ENCODE peak calls at places on chromosomes 16 and 17, in ten cellular contexts. A is stomach, D is suprapubic skin, J is SK-N-SH, I is sigmoid colon, B is upper lobe of left lung, M is esophagus muscularis mucosa, O is K562, X is GM12878, V is H1. G is an unnamed sample.
A peak's percentile ranks its signal among the peaks of the same experiment; 100 is the strongest.

GRCh38 chr17:17242246-17242645 is 5.3 kb upstream of the FLCN start:
- DNase-seq in V (no peak), O (no peak), X (no peak), B (no peak), J (no peak), M (no peak), A (no peak), I (no peak), D (peak; percentile 51), G (no peak)

GRCh38 chr16:86072328-86073102 is 173.6 kb downstream of the IRF8 start:
- DNase-seq in B (no peak), V (no peak), A (peak; percentile 61), O (peak; percentile 66), D (no peak), J (peak; percentile 72), X (no peak), I (peak; percentile 89), M (no peak), G (peak; percentile 69)

GRCh38 chr16:5438591-5438990 is 341.0 kb upstream of the EEF2KMT start:
- DNase-seq in V (no peak), X (no peak), I (no peak), D (no peak), O (peak; percentile 38), M (no peak), A (no peak), B (no peak), J (no peak), G (no peak)

GRCh38 chr16:2200313-2200712 is 3.9 kb upstream of the CASKIN1 start:
- DNase-seq in V (no peak), D (no peak), X (no peak), A (no peak), B (no peak), I (no peak), M (no peak), J (no peak), O (no peak), G (no peak)

GRCh38 chr17:15456972-15457722 is 10.3 kb downstream of the CDRT4 start:
- DNase-seq in O (no peak), I (peak; percentile 95), J (peak; percentile 23), X (no peak), A (no peak), M (no peak), D (peak; percentile 88), B (no peak), V (no peak), G (peak; percentile 46)

GRCh38 chr17:67055811-67056745 is 11.7 kb downstream of the CACNG1 start:
- DNase-seq in I (no peak), J (peak; percentile 40), V (no peak), D (no peak), B (no peak), X (no peak), M (peak; percentile 87), A (no peak), O (no peak), G (peak; percentile 57)

GRCh38 chr17:78343433-78344201 is 16.3 kb downstream of the SOCS3 start:
- DNase-seq in M (no peak), O (no peak), A (peak; percentile 50), D (no peak), X (no peak), V (no peak), I (no peak), B (peak; percentile 89), J (no peak), G (peak; percentile 78)

GRCh38 chr16:82814059-82814458 is 187.3 kb downstream of the CDH13 start:
- DNase-seq in I (no peak), A (no peak), B (no peak), O (no peak), M (no peak), X (no peak), V (no peak), J (no peak), D (no peak), G (no peak)

GRCh38 chr16:67158637-67159600 is 790 bp downstream of the TRADD start:
- DNase-seq in X (peak; percentile 71), I (no peak), B (peak; percentile 75), D (no peak), A (peak; percentile 69), J (peak; percentile 61), V (no peak), O (peak; percentile 70), M (no peak), G (peak; percentile 82)

GRCh38 chr16:48099455-48099854 is 56.3 kb downstream of the ABCC12 start:
- DNase-seq in V (no peak), A (no peak), M (no peak), O (peak; percentile 32), X (no peak), B (no peak), D (no peak), J (no peak), I (no peak), G (no peak)

GRCh38 chr17:156946-157345 is 19.6 kb downstream of the SCGB1C2 start:
- DNase-seq in J (no peak), B (no peak), A (no peak), X (no peak), M (no peak), I (no peak), O (no peak), D (no peak), V (no peak), G (no peak)

GRCh38 chr17:156094-156621 is 18.8 kb downstream of the SCGB1C2 start:
- DNase-seq in B (no peak), O (no peak), V (no peak), M (no peak), J (no peak), X (no peak), I (no peak), A (no peak), D (no peak), G (no peak)

GRCh38 chr17:157901-158300 is 20.5 kb downstream of the SCGB1C2 start:
- DNase-seq in I (no peak), M (no peak), V (no peak), X (no peak), B (no peak), J (no peak), D (no peak), O (no peak), A (no peak), G (no peak)

GRCh38 chr17:153851-154250 is 16.5 kb downstream of the SCGB1C2 start:
- DNase-seq in I (peak; percentile 1), V (no peak), B (no peak), D (peak; percentile 1), A (no peak), X (no peak), M (no peak), O (no peak), J (no peak), G (no peak)

GRCh38 chr17:155576-155975 is 18.2 kb downstream of the SCGB1C2 start:
- DNase-seq in I (peak; percentile 36), A (no peak), B (no peak), X (no peak), O (no peak), D (no peak), M (no peak), V (no peak), J (no peak), G (no peak)
- TF ChIP-seq EP300 in I (no peak), A (no peak), B (no peak), X (no peak), O (no peak), D (no peak), M (no peak), V (no peak), J (no peak), G (no peak)

DNA sequence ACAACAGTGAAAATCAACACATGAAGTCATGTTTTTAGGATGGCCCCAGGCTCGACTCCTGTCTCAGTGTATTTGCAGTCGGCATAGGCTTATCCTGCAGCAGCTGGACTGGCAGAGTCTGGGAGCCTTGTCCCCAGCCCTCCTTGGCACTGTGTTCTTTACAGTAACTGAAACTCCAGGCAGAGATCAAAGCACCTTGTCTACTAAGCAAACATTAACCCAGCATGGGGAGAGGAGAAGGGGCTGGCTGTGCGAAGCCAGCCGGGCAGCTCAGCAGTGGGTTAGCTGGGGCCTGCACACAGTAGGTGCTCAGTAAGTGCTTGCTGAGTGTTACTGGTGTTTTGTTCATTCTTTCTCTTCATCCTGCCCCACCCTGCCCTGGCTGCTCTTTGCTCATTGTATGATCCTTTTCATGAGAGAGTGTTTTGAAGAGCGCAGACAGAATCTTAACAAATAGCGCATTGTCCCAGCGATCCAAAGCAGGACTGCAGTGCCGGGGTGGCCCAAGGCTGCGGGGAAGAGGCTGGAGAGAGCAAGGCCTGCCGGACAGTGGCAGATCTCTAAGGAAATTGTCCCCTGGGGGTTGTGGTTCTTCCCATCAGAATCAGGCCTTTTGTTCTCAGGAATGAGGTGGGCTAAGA is 23.5 kb upstream of the ITGB4 start:
- DNase-seq in V (no peak), O (no peak), M (no peak), B (no peak), X (no peak), A (peak; percentile 65), D (peak; percentile 77), I (no peak), J (no peak), G (peak; percentile 46)
- TF ChIP-seq POLR2AphosphoS5 in V (no peak), O (no peak), M (no peak), B (no peak), X (no peak), A (no peak), D (no peak), I (no peak), J (no peak), G (no peak)

GRCh38 chr17:1029196-1029911 is 32.4 kb downstream of the TIMM22 start:
- DNase-seq in D (no peak), B (no peak), I (peak; percentile 87), J (no peak), O (no peak), X (no peak), M (no peak), V (no peak), A (no peak), G (peak; percentile 43)

GRCh38 chr17:1029912-1030656 is 33.2 kb downstream of the TIMM22 start:
- DNase-seq in D (no peak), M (no peak), B (no peak), X (no peak), J (peak; percentile 79), V (no peak), I (no peak), O (no peak), A (no peak), G (no peak)

GRCh38 chr17:1031711-1032110 is 34.8 kb downstream of the TIMM22 start:
- DNase-seq in O (no peak), I (peak; percentile 87), A (no peak), M (no peak), V (no peak), X (no peak), D (no peak), B (no peak), J (peak; percentile 86), G (peak; percentile 34)

GRCh38 chr17:1032391-1032790 is 35.5 kb downstream of the TIMM22 start:
- DNase-seq in A (no peak), D (no peak), M (no peak), B (no peak), X (no peak), J (no peak), O (no peak), I (no peak), V (no peak), G (no peak)

GRCh38 chr17:1030684-1031557 is 34.0 kb downstream of the TIMM22 start:
- DNase-seq in B (no peak), X (no peak), D (no peak), J (peak; percentile 82), V (no peak), A (no peak), I (peak; percentile 87), O (no peak), M (no peak), G (no peak)
- H3K4me3 ChIP-seq in B (peak overlapping the region; percentile 32), X (no peak overlapping the region), D (peak overlapping the region; percentile 43), J (no peak overlapping the region), V (peak overlapping the region; percentile 19), A (peak overlapping the region; percentile 42), I (peak overlapping the region; percentile 59), O (no peak overlapping the region), M (peak overlapping the region; percentile 65), G (peak overlapping the region; percentile 40)

GRCh38 chr17:4101127-4101798 is 41.6 kb downstream of the ZZEF1 start:
- DNase-seq in J (no peak), O (peak; percentile 65), X (peak; percentile 20), I (no peak), M (no peak), V (no peak), A (no peak), B (no peak), D (no peak), G (no peak)
- TF ChIP-seq EP300 in J (no peak), O (peak; percentile 44), X (no peak), I (no peak), M (no peak), V (no peak), A (no peak), B (no peak), D (no peak), G (no peak)